ENCODE peak calls at places on chromosomes 4 and X, in four cellular contexts. T is hepatocyte, J is pancreas, B is SJSA1. D is an unnamed sample.

GRCh38 chr4:100288167-100288566 is 97.9 kb upstream of the DDIT4L start:
- DNase-seq in J (no peak), T (no peak), B (no peak), D (no peak)

GRCh38 chr4:54525602-54526001 is 132.2 kb upstream of the KIT start:
- DNase-seq in B (no peak), T (no peak), J (no peak), D (no peak)

GRCh38 chrX:153688900-153689590 is 1.3 kb downstream of the SLC6A8 start:
- DNase-seq in B (no peak), J (peak; percentile 49), T (no peak), D (peak; percentile 60)

GRCh38 chrX:24676403-24677024 is 17.2 kb upstream of the POLA1 start:
- DNase-seq in T (peak; percentile 43), J (no peak), B (no peak), D (no peak)

GRCh38 chrX:68511255-68511654 is 12.4 kb downstream of the YIPF6 start:
- DNase-seq in J (no peak), T (peak; percentile 66), B (no peak), D (no peak)

GRCh38 chr4:150852237-150852636 is 162.8 kb downstream of the LRBA start:
- DNase-seq in B (no peak), J (no peak), T (no peak), D (no peak)

GRCh38 chr4:150082241-150082640 is 4.0 kb downstream of the DCLK2 start:
- DNase-seq in B (no peak), T (no peak), J (no peak), D (no peak)

GRCh38 chr4:972651-973424 is 531 bp downstream of the DGKQ start:
- DNase-seq in B (no peak), J (no peak), T (peak; percentile 57), D (no peak)

GRCh38 chr4:152747444-152747843 is 32.1 kb downstream of the TIGD4 start:
- DNase-seq in J (no peak), T (no peak), B (no peak), D (no peak)

GRCh38 chr4:139819082-139819481 is 153.5 kb downstream of the MGST2 start:
- DNase-seq in B (no peak), T (no peak), J (no peak), D (no peak)

GRCh38 chrX:125998432-125998831 is 167.7 kb downstream of the DCAF12L2 start:
- DNase-seq in T (peak; percentile 14), B (no peak), J (no peak), D (no peak)

GRCh38 chr4:98601719-98602118 is 56.7 kb downstream of the TSPAN5 start:
- DNase-seq in J (no peak), B (no peak), T (no peak), D (no peak)

GRCh38 chrX:100687546-100687945 is 43.5 kb downstream of the SRPX2 start:
- DNase-seq in B (no peak), J (no peak), T (no peak), D (no peak)

GRCh38 chr4:4269326-4269725 is 20.6 kb downstream of the LYAR start:
- DNase-seq in J (no peak), B (no peak), T (no peak), D (no peak)

GRCh38 chrX:12949205-12949926 is 25.5 kb upstream of the TMSB4X start:
- DNase-seq in J (no peak), T (no peak), B (no peak), D (no peak)

GRCh38 chr4:8305851-8306361 is 36.4 kb downstream of the HTRA3 start:
- DNase-seq in J (no peak), B (no peak), T (no peak), D (no peak)

GRCh38 chrX:26254436-26254835 is 38.5 kb downstream of the MAGEB5 start:
- DNase-seq in J (no peak), T (no peak), B (no peak), D (no peak)

GRCh38 chr4:6706173-6706572 is 3.5 kb downstream of the MRFAP1L1 start:
- DNase-seq in T (no peak), J (no peak), B (no peak), D (no peak)

GRCh38 chrX:38975368-38975767 is 174.1 kb downstream of the MID1IP1 start:
- DNase-seq in B (no peak), J (no peak), T (no peak), D (no peak)

GRCh38 chrX:29617276-29617675 is 598.1 kb upstream of the MAGEB2 start:
- DNase-seq in J (no peak), B (no peak), T (no peak), D (no peak)

GRCh38 chrX:68665502-68665901 is 18.0 kb downstream of the STARD8 start:
- DNase-seq in B (no peak), T (no peak), J (no peak), D (no peak)

GRCh38 chrX:16610121-16610565 is 39.8 kb upstream of the S100G start:
- DNase-seq in B (no peak), J (no peak), T (no peak), D (no peak)

GRCh38 chr4:1551211-1551610 is 132.9 kb downstream of the FAM53A start:
- DNase-seq in T (no peak), B (no peak), J (no peak), D (no peak)

GRCh38 chr4:88008133-88008621 is 742 bp downstream of the PKD2 start:
- DNase-seq in T (peak; percentile 67), J (peak; percentile 20), B (peak; percentile 62), D (peak; percentile 35)

GRCh38 chrX:154695913-154696312 is 42.5 kb upstream of the CTAG2 start:
- DNase-seq in T (no peak), B (no peak), J (no peak), D (no peak)

GRCh38 chr4:154329268-154329858 is 162.2 kb downstream of the DCHS2 start:
- DNase-seq in B (no peak), J (no peak), T (peak; percentile 48), D (no peak)

GRCh38 chrX:69128573-69128972 is 36.7 kb downstream of the PJA1 start:
- DNase-seq in B (no peak), J (no peak), T (no peak), D (peak; percentile 11)

GRCh38 chrX:132786217-132786616 is 172.2 kb downstream of the HS6ST2 start:
- DNase-seq in T (no peak), J (no peak), B (no peak), D (no peak)

GRCh38 chr4:182560358-182560757 is 317.2 kb downstream of the TENM3 start:
- DNase-seq in J (no peak), T (peak; percentile 19), B (peak; percentile 77), D (no peak)

GRCh38 chrX:37912797-37913196 is 65.4 kb upstream of the DYNLT3 start:
- DNase-seq in J (no peak), B (no peak), T (no peak), D (no peak)

GRCh38 chr4:55920571-55920970 is 28.2 kb upstream of the CEP135 start:
- DNase-seq in B (no peak), T (no peak), J (no peak), D (no peak)

GRCh38 chr4:8330821-8331566 is 61.4 kb downstream of the HTRA3 start:
- DNase-seq in T (no peak), B (peak; percentile 9), J (no peak), D (no peak)

GRCh38 chr4:87011340-87012034 is 76.7 kb downstream of the AFF1 start:
- DNase-seq in J (no peak), B (peak; percentile 53), T (peak; percentile 84), D (no peak)

GRCh38 chr4:153345011-153345981 is 808 bp downstream of the MND1 start:
- DNase-seq in B (peak; percentile 69), T (peak; percentile 40), J (peak; percentile 8), D (no peak)

GRCh38 chrX:9988762-9989161 is 21.6 kb downstream of the CLDN34 start:
- DNase-seq in T (no peak), J (no peak), B (no peak), D (no peak)

GRCh38 chr4:79042079-79042674 is 102.9 kb upstream of the PAQR3 start:
- DNase-seq in J (no peak), T (peak; percentile 42), B (no peak), D (no peak)

GRCh38 chr4:165124488-165124887 is 11.8 kb upstream of the TMEM192 start:
- DNase-seq in B (no peak), J (no peak), T (no peak), D (no peak)

GRCh38 chrX:84760560-84760959 is 243.1 kb upstream of the APOOL start:
- DNase-seq in B (no peak), J (no peak), T (no peak), D (no peak)

GRCh38 chr4:87543835-87544461 is 14.8 kb upstream of the SPARCL1 start:
- DNase-seq in B (no peak), T (peak; percentile 61), J (no peak), D (no peak)

GRCh38 chrX:107718156-107718621 is 57.4 kb downstream of the TSC22D3 start:
- DNase-seq in B (peak; percentile 63), J (peak; percentile 78), T (peak; percentile 92), D (no peak)
- H3K27ac ChIP-seq in B (peak overlapping the region; percentile 96), J (no peak overlapping the region), T (peak overlapping the region; percentile 98), D (no peak overlapping the region)

GRCh38 chrX:53563324-53563723 is 123.2 kb downstream of the HUWE1 start:
- DNase-seq in B (no peak), T (no peak), J (no peak), D (no peak)

GRCh38 chrX:53556868-53557267 is 122.7 kb upstream of the HSD17B10 start:
- DNase-seq in J (no peak), B (no peak), T (no peak), D (no peak)

GRCh38 chrX:53561912-53562311 is 124.6 kb downstream of the HUWE1 start:
- DNase-seq in J (no peak), T (no peak), B (no peak), D (no peak)

GRCh38 chrX:53558646-53559045 is 124.5 kb upstream of the HSD17B10 start:
- DNase-seq in B (no peak), J (no peak), T (no peak), D (no peak)
- H3K27ac ChIP-seq in B (no peak overlapping the region), J (no peak overlapping the region), T (no peak overlapping the region), D (no peak overlapping the region)

GRCh38 chr4:41538887-41539498 is 1.0 kb downstream of the LIMCH1 start:
- DNase-seq in J (no peak), T (no peak), B (no peak), D (no peak)
- H3K27ac ChIP-seq in J (no peak overlapping the region), T (no peak overlapping the region), B (peak overlapping the region; percentile 21), D (no peak overlapping the region)

DNA sequence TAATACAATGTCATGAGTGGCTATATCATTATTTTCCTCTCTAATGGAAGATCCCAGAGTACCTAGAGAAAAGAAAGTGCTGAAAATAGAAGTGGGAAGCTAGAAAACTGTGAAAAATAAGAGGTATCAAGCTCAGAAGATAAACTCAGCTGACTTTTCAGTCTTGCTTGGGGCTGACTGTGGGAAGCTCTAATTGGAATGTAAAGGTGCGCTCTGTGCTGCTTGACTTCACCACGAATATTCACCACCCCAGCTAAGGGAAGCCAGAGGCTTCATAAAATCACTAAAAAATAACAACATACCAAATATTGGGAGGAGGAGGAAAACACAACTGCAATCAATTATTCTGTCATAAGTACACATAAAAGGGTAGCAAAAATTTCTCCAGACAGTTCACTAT is 25.1 kb downstream of the NDST3 start:
- DNase-seq in B (no peak), T (no peak), J (no peak), D (no peak)
- H3K27ac ChIP-seq in B (no peak overlapping the region), T (no peak overlapping the region), J (no peak overlapping the region), D (no peak overlapping the region)

GRCh38 chrX:7330551-7330950 is 182.6 kb upstream of the PUDP start:
- DNase-seq in T (no peak), B (no peak), J (no peak), D (no peak)

GRCh38 chrX:7330971-7331746 is 183.2 kb upstream of the PUDP start:
- DNase-seq in J (no peak), B (no peak), T (no peak), D (no peak)

GRCh38 chrX:7334253-7334935 is 186.4 kb upstream of the PUDP start:
- DNase-seq in B (peak; percentile 40), J (no peak), T (no peak), D (no peak)
- H3K27ac ChIP-seq in B (peak overlapping the region; percentile 49), J (no peak overlapping the region), T (no peak overlapping the region), D (no peak overlapping the region)

D was measured in substantia nigra.